ENCODE peak calls at places on chromosome 14, in five cellular contexts. E is spleen, N is GM23338, G is suprapubic skin, K is transverse colon. I is an unnamed sample.

GRCh38 chr14:92108345-92109254 is 2.2 kb upstream of the ATXN3 start:
- DNase-seq in E (no peak), N (peak), G (no peak), K (no peak), I (no peak)

GRCh38 chr14:56294125-56294524 is 175.9 kb downstream of the PELI2 start:
- DNase-seq in E (no peak), N (peak), G (no peak), K (no peak), I (no peak)

GRCh38 chr14:47715330-47715729 is 39.9 kb upstream of the MDGA2 start:
- DNase-seq in E (no peak), N (no peak), G (no peak), K (no peak), I (no peak)

GRCh38 chr14:74980746-74981661 is 21.7 kb upstream of the EIF2B2 start:
- DNase-seq in E (no peak), N (peak), G (peak), K (no peak), I (no peak)

GRCh38 chr14:30921305-30921704 is 46.9 kb downstream of the COCH start:
- DNase-seq in E (no peak), N (no peak), G (no peak), K (no peak), I (no peak)

GRCh38 chr14:59852350-59852749 is 18.2 kb downstream of the RTN1 start:
- DNase-seq in E (no peak), N (no peak), G (no peak), K (no peak), I (no peak)

GRCh38 chr14:104331871-104332605 is 193.7 kb downstream of the KIF26A start:
- DNase-seq in E (no peak), N (no peak), G (no peak), K (no peak), I (no peak)

GRCh38 chr14:91420686-91421085 is 3.1 kb upstream of the CCDC88C start:
- DNase-seq in E (no peak), N (no peak), G (no peak), K (no peak), I (no peak)

GRCh38 chr14:72736348-72736747 is 157.6 kb downstream of the DPF3 start:
- DNase-seq in E (no peak), N (peak), G (no peak), K (no peak), I (no peak)

GRCh38 chr14:75457648-75458165 is 29.9 kb downstream of the JDP2 start:
- DNase-seq in E (no peak), N (peak), G (no peak), K (no peak), I (no peak)

GRCh38 chr14:69726761-69727511 is 40.0 kb upstream of the SRSF5 start:
- DNase-seq in E (peak), N (peak), G (peak), K (peak), I (no peak)

GRCh38 chr14:75542585-75543091 is 20.4 kb downstream of the BATF start:
- DNase-seq in E (peak), N (peak), G (peak), K (peak), I (no peak)

GRCh38 chr14:75430526-75430925 is 2.7 kb downstream of the JDP2 start:
- DNase-seq in E (no peak), N (no peak), G (no peak), K (no peak), I (no peak)

GRCh38 chr14:22849212-22849819 is 12.9 kb downstream of the MMP14 start:
- DNase-seq in E (no peak), N (peak), G (peak), K (peak), I (no peak)

GRCh38 chr14:52131640-52132320 is 62.9 kb upstream of the NID2 start:
- DNase-seq in E (no peak), N (peak), G (peak), K (peak), I (no peak)

GRCh38 chr14:100828448-100828834 is 2.5 kb downstream of the MEG3 start:
- DNase-seq in E (no peak), N (no peak), G (no peak), K (no peak), I (no peak)

GRCh38 chr14:104891664-104892500 is 26.8 kb downstream of the CEP170B start:
- DNase-seq in E (peak), N (no peak), G (peak), K (no peak), I (no peak)

GRCh38 chr14:55701638-55702037 is 121.6 kb downstream of the KTN1 start:
- DNase-seq in E (no peak), N (no peak), G (no peak), K (no peak), I (no peak)

GRCh38 chr14:55122441-55122986 is 6.5 kb upstream of the LGALS3 start:
- DNase-seq in E (no peak), N (no peak), G (peak), K (peak), I (no peak)

GRCh38 chr14:86654558-86655184 is 1124.7 kb downstream of the FLRT2 start:
- DNase-seq in E (no peak), N (peak), G (no peak), K (peak), I (no peak)

GRCh38 chr14:36454599-36455240 is 65.3 kb downstream of the NKX2-1 start:
- DNase-seq in E (no peak), N (no peak), G (no peak), K (no peak), I (no peak)

GRCh38 chr14:82052778-82053177 is 519.1 kb upstream of the SEL1L start:
- DNase-seq in E (no peak), N (no peak), G (no peak), K (no peak), I (no peak)

GRCh38 chr14:49545716-49546115 is 40.5 kb downstream of the RPS29 start:
- DNase-seq in E (no peak), N (peak), G (no peak), K (no peak), I (no peak)

GRCh38 chr14:68892961-68893360 is 86.1 kb downstream of the ACTN1 start:
- DNase-seq in E (no peak), N (no peak), G (no peak), K (no peak), I (no peak)

GRCh38 chr14:28901631-28902030 is 135.0 kb downstream of the FOXG1 start:
- DNase-seq in E (no peak), N (peak), G (no peak), K (no peak), I (no peak)

GRCh38 chr14:81221579-81222102 is 882 bp upstream of the GTF2A1 start:
- DNase-seq in E (no peak), N (peak), G (no peak), K (no peak), I (no peak)

GRCh38 chr14:68815288-68816182 is 22.7 kb upstream of the ZFP36L1 start:
- DNase-seq in E (peak), N (no peak), G (no peak), K (no peak), I (no peak)

GRCh38 chr14:105168979-105169507 is 467 bp upstream of the JAG2 start:
- DNase-seq in E (no peak), N (peak), G (no peak), K (no peak), I (no peak)

GRCh38 chr14:92258934-92259333 is 64.0 kb upstream of the SLC24A4 start:
- DNase-seq in E (no peak), N (no peak), G (no peak), K (no peak), I (no peak)

GRCh38 chr14:76083796-76084195 is 67.9 kb upstream of the GPATCH2L start:
- DNase-seq in E (no peak), N (peak), G (no peak), K (no peak), I (no peak)

GRCh38 chr14:67837011-67837624 is 17.5 kb downstream of the RAD51B start:
- DNase-seq in E (no peak), N (peak), G (no peak), K (peak), I (no peak)

GRCh38 chr14:90781344-90781761 is 34.9 kb downstream of the TTC7B start:
- DNase-seq in E (no peak), N (no peak), G (no peak), K (no peak), I (peak)

GRCh38 chr14:64604854-64605253 is 55.1 kb downstream of the PPP1R36 start:
- DNase-seq in E (no peak), N (no peak), G (no peak), K (no peak), I (no peak)

GRCh38 chr14:64610049-64610746 is 60.4 kb downstream of the PPP1R36 start:
- DNase-seq in E (no peak), N (no peak), G (no peak), K (no peak), I (no peak)

GRCh38 chr14:64602826-64603225 is 53.1 kb downstream of the PPP1R36 start:
- DNase-seq in E (no peak), N (no peak), G (no peak), K (no peak), I (no peak)

GRCh38 chr14:64604001-64604400 is 54.2 kb downstream of the PPP1R36 start:
- DNase-seq in E (no peak), N (no peak), G (no peak), K (no peak), I (no peak)

DNA sequence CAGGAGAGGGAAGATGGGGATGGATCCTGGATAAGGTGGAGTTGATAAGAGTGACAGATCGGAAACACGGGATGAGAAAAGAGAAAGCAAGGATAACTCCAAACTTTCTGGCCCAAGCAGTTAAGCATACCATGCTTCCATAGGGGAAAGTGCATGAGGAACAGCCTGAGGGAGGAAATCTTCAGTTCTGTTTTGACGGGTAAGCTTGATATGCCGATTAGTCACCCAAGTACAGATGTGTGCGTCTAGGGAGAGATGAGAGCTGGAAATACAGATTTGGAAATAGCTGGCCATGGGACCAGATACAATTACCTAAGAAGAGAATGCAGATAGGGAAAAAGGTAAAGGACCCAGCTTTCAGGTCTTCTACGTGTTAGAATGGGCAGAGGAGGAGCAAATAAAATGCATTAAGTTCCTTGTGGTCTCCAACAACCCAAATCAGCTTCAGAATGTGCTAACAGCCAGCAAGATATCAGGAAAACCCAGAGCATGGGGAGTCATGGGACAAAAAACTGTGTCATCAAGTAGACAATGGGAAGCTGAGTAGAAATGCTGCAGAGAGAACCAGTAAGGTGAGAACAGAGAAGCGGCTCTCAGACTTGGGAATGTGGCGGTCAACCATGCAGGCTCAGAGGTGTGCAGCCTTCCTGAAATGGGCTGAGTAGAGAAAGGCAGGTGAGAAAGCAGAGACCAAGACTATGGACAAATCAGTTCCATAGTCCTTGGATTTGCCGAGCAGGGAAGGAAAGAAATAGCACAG is 56.3 kb downstream of the PPP1R36 start:
- DNase-seq in E (no peak), N (no peak), G (no peak), K (no peak), I (no peak)
- H3K27ac ChIP-seq in E (no peak), N (no peak), G (peak), K (no peak), I (no peak)

DNA sequence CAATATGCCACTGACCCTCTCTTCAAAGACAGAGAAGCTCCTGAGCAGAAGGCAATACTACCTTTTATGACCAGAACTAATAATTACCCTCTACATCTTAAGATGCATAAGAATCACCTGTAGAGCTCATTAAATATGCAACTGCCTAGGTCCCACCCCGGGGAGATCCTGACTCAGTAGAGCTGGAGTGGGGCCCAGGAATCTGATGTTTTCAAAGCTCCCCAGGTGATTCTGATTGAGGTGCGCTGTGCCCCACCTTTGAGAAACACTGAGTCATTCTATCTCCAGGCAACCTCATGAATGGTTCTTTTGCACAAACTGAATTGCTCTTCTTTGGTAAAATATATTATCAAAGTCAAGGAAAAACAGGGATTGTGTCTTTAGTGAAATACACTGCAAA is 149.3 kb upstream of the BMP4 start:
- DNase-seq in E (no peak), N (no peak), G (no peak), K (no peak), I (no peak)
- TF ChIP-seq POLR2AphosphoS5 in E (no peak), N (no peak), G (no peak), K (no peak), I (no peak)

DNA sequence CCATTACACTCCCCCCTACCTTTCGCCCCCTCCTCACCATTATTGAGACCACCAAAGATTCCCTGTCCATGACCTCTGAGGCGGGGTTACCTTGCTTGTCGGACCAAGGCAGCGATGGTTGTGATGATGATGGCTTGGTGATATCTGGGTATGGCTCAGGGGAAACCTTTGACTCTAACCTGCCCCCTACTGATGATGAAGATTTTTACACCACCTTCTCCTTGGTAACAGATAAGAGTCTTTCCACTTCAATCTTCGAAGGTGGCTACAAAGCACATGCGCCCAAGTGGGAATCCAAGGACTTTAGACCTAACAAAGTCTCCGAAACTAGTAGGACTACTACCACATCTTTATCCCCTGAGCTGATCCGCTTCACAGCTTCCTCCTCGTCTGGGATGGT is 350.2 kb downstream of the DIO2 start:
- DNase-seq in E (no peak), N (peak), G (no peak), K (no peak), I (no peak)
- TF ChIP-seq CTCF in E (no peak), N (peak), G (no peak), K (no peak), I (no peak)

GRCh38 chr14:61489002-61489401 is 167.6 kb downstream of the PRKCH start:
- DNase-seq in E (no peak), N (no peak), G (no peak), K (no peak), I (no peak)
- H3K27ac ChIP-seq in E (peak), N (no peak), G (no peak), K (no peak), I (no peak)

DNA sequence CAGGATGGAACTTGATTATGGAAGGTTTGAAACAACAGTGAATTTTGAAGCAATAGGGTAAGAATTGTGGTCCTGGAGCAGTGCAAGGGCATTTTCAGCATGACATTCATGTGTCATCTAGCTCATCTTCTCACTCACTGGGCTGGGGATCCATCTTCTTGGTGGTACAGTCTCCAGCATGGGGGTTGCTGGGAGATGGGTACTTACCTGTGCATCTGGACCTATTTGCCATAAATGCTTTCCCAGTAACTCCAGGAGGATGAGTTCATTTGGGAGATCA is 7.2 kb downstream of the HSP90AA1 start:
- DNase-seq in E (no peak), N (no peak), G (no peak), K (no peak), I (no peak)
- TF ChIP-seq POLR2AphosphoS5 in E (no peak), N (no peak), G (no peak), K (no peak), I (no peak)

GRCh38 chr14:106808458-106808857 is 1282.1 kb downstream of the TMEM121 start:
- DNase-seq in E (no peak), N (no peak), G (no peak), K (no peak), I (no peak)
- TF ChIP-seq CTCF in E (no peak), N (no peak), G (no peak), K (no peak), I (no peak)

GRCh38 chr14:102236026-102236425 is 68.9 kb downstream of the MOK start:
- DNase-seq in E (no peak), N (no peak), G (no peak), K (no peak), I (no peak)

GRCh38 chr14:102233081-102233480 is 71.9 kb downstream of the MOK start:
- DNase-seq in E (no peak), N (no peak), G (no peak), K (no peak), I (no peak)

GRCh38 chr14:102235275-102235897 is 69.6 kb downstream of the MOK start:
- DNase-seq in E (peak), N (peak), G (no peak), K (peak), I (no peak)

GRCh38 chr14:102232348-102232625 is 72.7 kb downstream of the MOK start:
- DNase-seq in E (no peak), N (no peak), G (no peak), K (no peak), I (no peak)

GRCh38 chr14:102234331-102235264 is 70.4 kb downstream of the MOK start:
- DNase-seq in E (peak), N (no peak), G (peak), K (no peak), I (no peak)
- H3K27ac ChIP-seq in E (peak), N (no peak), G (no peak), K (no peak), I (no peak)

GRCh38 chr14:34368115-34368970 is 93.7 kb downstream of the SPTSSA start:
- DNase-seq in E (no peak), N (no peak), G (no peak), K (peak), I (no peak)
- TF ChIP-seq POLR2AphosphoS5 in E (no peak), N (no peak), G (no peak), K (no peak), I (no peak)

GRCh38 chr14:94707494-94707893 is 62.4 kb downstream of the GSC start:
- DNase-seq in E (no peak), N (peak), G (no peak), K (no peak), I (no peak)
- TF ChIP-seq CTCF in E (no peak), N (peak), G (no peak), K (no peak), I (no peak)